ENCODE peak calls at places on chromosomes 11 and 22, in ten cellular contexts. One of them, this sample, is unnamed.

GRCh38 chr11:117748771-117749540 is 48.1 kb downstream of the DSCAML1 start:
- DNase-seq in putamen: no peak
- DNase-seq in stimulated activated CD8-positive, alpha-beta memory T cell treated with anti-CD3 and anti-CD28 coated beads, Interleukin-4, amount 100 ng/mL, for 24 hours: no peak
- DNase-seq in stimulated activated naive CD4-positive, alpha-beta T cell treated with Interleukin-2 at 50 U/mL for 16 hours: no peak
- DNase-seq in NCI-H2227 treated with DMSO at 0.1 percent for 48 hours: no peak
- DNase-seq in activated naive CD4-positive, alpha-beta T cell: no peak
- DNase-seq in RPMI7951: no peak
- DNase-seq in RCC 7860: no peak
- DNase-seq in MCF 10A: no peak
- DNase-seq in left colon: peak
- DNase-seq in this sample: no peak

GRCh38 chr11:27619039-27619438 is 81.2 kb downstream of the BDNF start:
- DNase-seq in putamen: no peak
- DNase-seq in stimulated activated CD8-positive, alpha-beta memory T cell treated with anti-CD3 and anti-CD28 coated beads, Interleukin-4, amount 100 ng/mL, for 24 hours: no peak
- DNase-seq in stimulated activated naive CD4-positive, alpha-beta T cell treated with Interleukin-2 at 50 U/mL for 16 hours: no peak
- DNase-seq in NCI-H2227 treated with DMSO at 0.1 percent for 48 hours: no peak
- DNase-seq in activated naive CD4-positive, alpha-beta T cell: no peak
- DNase-seq in RPMI7951: peak
- DNase-seq in RCC 7860: peak
- DNase-seq in MCF 10A: no peak
- DNase-seq in left colon: no peak
- DNase-seq in this sample: peak

GRCh38 chr11:119752324-119752723 is 23.3 kb upstream of the NECTIN1 start:
- DNase-seq in putamen: no peak
- DNase-seq in stimulated activated CD8-positive, alpha-beta memory T cell treated with anti-CD3 and anti-CD28 coated beads, Interleukin-4, amount 100 ng/mL, for 24 hours: no peak
- DNase-seq in stimulated activated naive CD4-positive, alpha-beta T cell treated with Interleukin-2 at 50 U/mL for 16 hours: no peak
- DNase-seq in NCI-H2227 treated with DMSO at 0.1 percent for 48 hours: no peak
- DNase-seq in activated naive CD4-positive, alpha-beta T cell: no peak
- DNase-seq in RPMI7951: no peak
- DNase-seq in RCC 7860: no peak
- DNase-seq in MCF 10A: no peak
- DNase-seq in left colon: no peak
- DNase-seq in this sample: no peak

GRCh38 chr11:10076458-10077141 is 217.4 kb downstream of the SBF2 start:
- DNase-seq in putamen: no peak
- DNase-seq in stimulated activated CD8-positive, alpha-beta memory T cell treated with anti-CD3 and anti-CD28 coated beads, Interleukin-4, amount 100 ng/mL, for 24 hours: no peak
- DNase-seq in stimulated activated naive CD4-positive, alpha-beta T cell treated with Interleukin-2 at 50 U/mL for 16 hours: no peak
- DNase-seq in NCI-H2227 treated with DMSO at 0.1 percent for 48 hours: no peak
- DNase-seq in activated naive CD4-positive, alpha-beta T cell: no peak
- DNase-seq in RPMI7951: peak
- DNase-seq in RCC 7860: no peak
- DNase-seq in MCF 10A: peak
- DNase-seq in left colon: no peak
- DNase-seq in this sample: peak

GRCh38 chr22:37162221-37163095 is 12.7 kb upstream of the IL2RB start:
- DNase-seq in putamen: no peak
- DNase-seq in stimulated activated CD8-positive, alpha-beta memory T cell treated with anti-CD3 and anti-CD28 coated beads, Interleukin-4, amount 100 ng/mL, for 24 hours: peak
- DNase-seq in stimulated activated naive CD4-positive, alpha-beta T cell treated with Interleukin-2 at 50 U/mL for 16 hours: peak
- DNase-seq in NCI-H2227 treated with DMSO at 0.1 percent for 48 hours: no peak
- DNase-seq in activated naive CD4-positive, alpha-beta T cell: peak
- DNase-seq in RPMI7951: no peak
- DNase-seq in RCC 7860: no peak
- DNase-seq in MCF 10A: no peak
- DNase-seq in left colon: no peak
- DNase-seq in this sample: no peak

GRCh38 chr11:119800171-119800570 is 71.2 kb upstream of the NECTIN1 start:
- DNase-seq in putamen: no peak
- DNase-seq in stimulated activated CD8-positive, alpha-beta memory T cell treated with anti-CD3 and anti-CD28 coated beads, Interleukin-4, amount 100 ng/mL, for 24 hours: no peak
- DNase-seq in stimulated activated naive CD4-positive, alpha-beta T cell treated with Interleukin-2 at 50 U/mL for 16 hours: no peak
- DNase-seq in NCI-H2227 treated with DMSO at 0.1 percent for 48 hours: no peak
- DNase-seq in activated naive CD4-positive, alpha-beta T cell: no peak
- DNase-seq in RPMI7951: no peak
- DNase-seq in RCC 7860: no peak
- DNase-seq in MCF 10A: no peak
- DNase-seq in left colon: no peak
- DNase-seq in this sample: no peak

GRCh38 chr11:78698612-78699011 is 123.9 kb upstream of the NARS2 start:
- DNase-seq in putamen: no peak
- DNase-seq in stimulated activated CD8-positive, alpha-beta memory T cell treated with anti-CD3 and anti-CD28 coated beads, Interleukin-4, amount 100 ng/mL, for 24 hours: no peak
- DNase-seq in stimulated activated naive CD4-positive, alpha-beta T cell treated with Interleukin-2 at 50 U/mL for 16 hours: no peak
- DNase-seq in NCI-H2227 treated with DMSO at 0.1 percent for 48 hours: no peak
- DNase-seq in activated naive CD4-positive, alpha-beta T cell: no peak
- DNase-seq in RPMI7951: peak
- DNase-seq in RCC 7860: no peak
- DNase-seq in MCF 10A: peak
- DNase-seq in left colon: no peak
- DNase-seq in this sample: peak

GRCh38 chr11:118169300-118170140 is 6.9 kb downstream of the SCN2B start:
- DNase-seq in putamen: no peak
- DNase-seq in stimulated activated CD8-positive, alpha-beta memory T cell treated with anti-CD3 and anti-CD28 coated beads, Interleukin-4, amount 100 ng/mL, for 24 hours: no peak
- DNase-seq in stimulated activated naive CD4-positive, alpha-beta T cell treated with Interleukin-2 at 50 U/mL for 16 hours: no peak
- DNase-seq in NCI-H2227 treated with DMSO at 0.1 percent for 48 hours: no peak
- DNase-seq in activated naive CD4-positive, alpha-beta T cell: no peak
- DNase-seq in RPMI7951: no peak
- DNase-seq in RCC 7860: no peak
- DNase-seq in MCF 10A: no peak
- DNase-seq in left colon: no peak
- DNase-seq in this sample: no peak

GRCh38 chr11:30314625-30315024 is 8.3 kb upstream of the ARL14EP start:
- DNase-seq in putamen: no peak
- DNase-seq in stimulated activated CD8-positive, alpha-beta memory T cell treated with anti-CD3 and anti-CD28 coated beads, Interleukin-4, amount 100 ng/mL, for 24 hours: no peak
- DNase-seq in stimulated activated naive CD4-positive, alpha-beta T cell treated with Interleukin-2 at 50 U/mL for 16 hours: no peak
- DNase-seq in NCI-H2227 treated with DMSO at 0.1 percent for 48 hours: no peak
- DNase-seq in activated naive CD4-positive, alpha-beta T cell: no peak
- DNase-seq in RPMI7951: no peak
- DNase-seq in RCC 7860: no peak
- DNase-seq in MCF 10A: no peak
- DNase-seq in left colon: no peak
- DNase-seq in this sample: peak

GRCh38 chr22:50530857-50531545 is 1.2 kb upstream of the TYMP start:
- DNase-seq in putamen: no peak
- DNase-seq in stimulated activated CD8-positive, alpha-beta memory T cell treated with anti-CD3 and anti-CD28 coated beads, Interleukin-4, amount 100 ng/mL, for 24 hours: peak
- DNase-seq in stimulated activated naive CD4-positive, alpha-beta T cell treated with Interleukin-2 at 50 U/mL for 16 hours: peak
- DNase-seq in NCI-H2227 treated with DMSO at 0.1 percent for 48 hours: no peak
- DNase-seq in activated naive CD4-positive, alpha-beta T cell: peak
- DNase-seq in RPMI7951: peak
- DNase-seq in RCC 7860: peak
- DNase-seq in MCF 10A: peak
- DNase-seq in left colon: peak
- DNase-seq in this sample: peak

GRCh38 chr22:38068641-38069371 is 11.6 kb downstream of the PICK1 start:
- DNase-seq in putamen: no peak
- DNase-seq in stimulated activated CD8-positive, alpha-beta memory T cell treated with anti-CD3 and anti-CD28 coated beads, Interleukin-4, amount 100 ng/mL, for 24 hours: no peak
- DNase-seq in stimulated activated naive CD4-positive, alpha-beta T cell treated with Interleukin-2 at 50 U/mL for 16 hours: no peak
- DNase-seq in NCI-H2227 treated with DMSO at 0.1 percent for 48 hours: no peak
- DNase-seq in activated naive CD4-positive, alpha-beta T cell: no peak
- DNase-seq in RPMI7951: no peak
- DNase-seq in RCC 7860: no peak
- DNase-seq in MCF 10A: no peak
- DNase-seq in left colon: no peak
- DNase-seq in this sample: no peak

GRCh38 chr11:102415252-102415916 is 37.2 kb downstream of the TMEM123 start:
- DNase-seq in putamen: no peak
- DNase-seq in stimulated activated CD8-positive, alpha-beta memory T cell treated with anti-CD3 and anti-CD28 coated beads, Interleukin-4, amount 100 ng/mL, for 24 hours: no peak
- DNase-seq in stimulated activated naive CD4-positive, alpha-beta T cell treated with Interleukin-2 at 50 U/mL for 16 hours: no peak
- DNase-seq in NCI-H2227 treated with DMSO at 0.1 percent for 48 hours: no peak
- DNase-seq in activated naive CD4-positive, alpha-beta T cell: no peak
- DNase-seq in RPMI7951: no peak
- DNase-seq in RCC 7860: no peak
- DNase-seq in MCF 10A: no peak
- DNase-seq in left colon: no peak
- DNase-seq in this sample: no peak

GRCh38 chr22:33038836-33039235 is 19.3 kb downstream of the SYN3 start:
- DNase-seq in putamen: no peak
- DNase-seq in stimulated activated CD8-positive, alpha-beta memory T cell treated with anti-CD3 and anti-CD28 coated beads, Interleukin-4, amount 100 ng/mL, for 24 hours: no peak
- DNase-seq in stimulated activated naive CD4-positive, alpha-beta T cell treated with Interleukin-2 at 50 U/mL for 16 hours: no peak
- DNase-seq in NCI-H2227 treated with DMSO at 0.1 percent for 48 hours: no peak
- DNase-seq in activated naive CD4-positive, alpha-beta T cell: no peak
- DNase-seq in RPMI7951: no peak
- DNase-seq in RCC 7860: no peak
- DNase-seq in MCF 10A: no peak
- DNase-seq in left colon: no peak
- DNase-seq in this sample: no peak